ENCODE peak calls at places on chromosomes 12 and 14, in four cellular contexts. M is ovary, R is heart left ventricle, I is stomach. L is an unnamed sample.

GRCh38 chr12:103043531-103044445 is 86.3 kb downstream of the ASCL1 start:
- DNase-seq in M (no peak), I (no peak), R (no peak), L (no peak)

GRCh38 chr12:121033625-121034349 is 5.3 kb downstream of the OASL start:
- DNase-seq in I (peak; percentile 38), M (no peak), R (no peak), L (no peak)

GRCh38 chr12:109134186-109134917 is 18.0 kb downstream of the ACACB start:
- DNase-seq in R (no peak), I (peak; percentile 31), M (no peak), L (peak; percentile 68)

GRCh38 chr14:87334997-87335675 is 657.8 kb downstream of the GALC start:
- DNase-seq in M (no peak), I (no peak), R (no peak), L (no peak)

GRCh38 chr12:42588308-42588836 is 1.2 kb downstream of the PRICKLE1 start:
- DNase-seq in I (no peak), R (no peak), M (no peak), L (no peak)

GRCh38 chr14:43116341-43116740 is 1390.7 kb downstream of the FSCB start:
- DNase-seq in R (no peak), M (no peak), I (no peak), L (no peak)

GRCh38 chr14:37253905-37254304 is 56.2 kb downstream of the MIPOL1 start:
- DNase-seq in I (no peak), R (peak; percentile 9), M (no peak), L (no peak)

GRCh38 chr12:100348657-100349454 is 8.0 kb upstream of the SLC17A8 start:
- DNase-seq in R (no peak), I (no peak), M (no peak), L (no peak)

GRCh38 chr12:92466391-92467305 is 236.1 kb upstream of the PLEKHG7 start:
- DNase-seq in R (no peak), I (no peak), M (no peak), L (no peak)

GRCh38 chr12:64780531-64781373 is 21.5 kb upstream of the GNS start:
- DNase-seq in M (peak; percentile 54), I (peak; percentile 87), R (peak; percentile 38), L (peak; percentile 64)

GRCh38 chr14:61636792-61637191 is 58.5 kb upstream of the HIF1A start:
- DNase-seq in R (no peak), I (no peak), M (no peak), L (no peak)

GRCh38 chr14:22973217-22974032 is 8.9 kb downstream of the AJUBA start:
- DNase-seq in M (no peak), I (peak; percentile 51), R (peak; percentile 37), L (no peak)

GRCh38 chr14:53011053-53011462 is 60.2 kb upstream of the FERMT2 start:
- DNase-seq in M (peak; percentile 80), I (peak; percentile 41), R (peak; percentile 43), L (peak; percentile 93)

GRCh38 chr12:26527702-26528101 is 305.3 kb downstream of the ITPR2 start:
- DNase-seq in R (no peak), M (no peak), I (no peak), L (no peak)

GRCh38 chr14:84085493-84085892 is 1444.5 kb upstream of the FLRT2 start:
- DNase-seq in I (no peak), R (no peak), M (no peak), L (no peak)

GRCh38 chr12:91778091-91778819 is 367.4 kb downstream of the BTG1 start:
- DNase-seq in I (no peak), R (no peak), M (no peak), L (no peak)

GRCh38 chr12:120849765-120850164 is 54.4 kb downstream of the SPPL3 start:
- DNase-seq in M (no peak), I (no peak), R (no peak), L (no peak)

GRCh38 chr14:100891501-100892445 is 11.7 kb downstream of the RTL1 start:
- DNase-seq in R (no peak), I (peak; percentile 20), M (no peak), L (peak; percentile 29)

GRCh38 chr14:68612049-68612448 is 180.8 kb downstream of the ZFP36L1 start:
- DNase-seq in R (peak; percentile 76), M (no peak), I (no peak), L (no peak)

GRCh38 chr12:75692883-75693282 is 181.5 kb upstream of the KRR1 start:
- DNase-seq in I (no peak), R (no peak), M (no peak), L (no peak)

GRCh38 chr12:96045566-96045965 is 10.2 kb upstream of the LTA4H start:
- DNase-seq in I (no peak), M (no peak), R (no peak), L (no peak)

GRCh38 chr14:90579816-90580215 is 183.0 kb downstream of the CALM1 start:
- DNase-seq in I (no peak), R (no peak), M (no peak), L (no peak)

GRCh38 chr12:77746108-77746507 is 84.6 kb upstream of the NAV3 start:
- DNase-seq in M (no peak), I (no peak), R (no peak), L (no peak)

GRCh38 chr12:3311027-3311402 is 180.0 kb upstream of the PRMT8 start:
- DNase-seq in I (peak; percentile 84), R (no peak), M (no peak), L (no peak)

GRCh38 chr14:69845787-69846186 is 33.4 kb upstream of the SMOC1 start:
- DNase-seq in R (no peak), I (no peak), M (no peak), L (no peak)

GRCh38 chr14:44914849-44915248 is 46.9 kb downstream of the KLHL28 start:
- DNase-seq in M (no peak), R (peak; percentile 38), I (no peak), L (no peak)

GRCh38 chr12:31728289-31728916 is 418 bp downstream of the AMN1 start:
- DNase-seq in I (peak; percentile 47), M (no peak), R (peak; percentile 46), L (peak; percentile 70)

GRCh38 chr12:78305808-78306207 is 475.1 kb downstream of the NAV3 start:
- DNase-seq in R (no peak), M (no peak), I (no peak), L (no peak)

GRCh38 chr12:18400186-18400585 is 138.9 kb downstream of the PIK3C2G start:
- DNase-seq in R (no peak), I (no peak), M (no peak), L (no peak)

GRCh38 chr12:51388066-51388799 is 3.0 kb downstream of the GALNT6 start:
- DNase-seq in R (no peak), M (no peak), I (no peak), L (peak; percentile 74)

GRCh38 chr12:106841471-106842302 is 67.2 kb downstream of the RIC8B start:
- DNase-seq in R (peak; percentile 27), I (no peak), M (peak; percentile 23), L (no peak)

GRCh38 chr14:71169028-71169427 is 261.8 kb downstream of the PCNX1 start:
- DNase-seq in M (no peak), I (no peak), R (no peak), L (no peak)

GRCh38 chr12:47878918-47879481 is 25.8 kb downstream of the VDR start:
- DNase-seq in R (no peak), I (no peak), M (no peak), L (no peak)

GRCh38 chr14:51521764-51522163 is 129.9 kb upstream of the FRMD6 start:
- DNase-seq in M (no peak), R (no peak), I (no peak), L (no peak)

GRCh38 chr12:132397934-132398385 is 68.6 kb upstream of the GALNT9 start:
- DNase-seq in R (no peak), I (no peak), M (no peak), L (peak; percentile 47)

GRCh38 chr14:101135796-101136742 is 232.5 kb upstream of the RTL1 start:
- DNase-seq in I (peak; percentile 14), M (no peak), R (peak; percentile 4), L (no peak)

GRCh38 chr14:79256311-79256879 is 954.9 kb downstream of the DIO2 start:
- DNase-seq in R (no peak), M (no peak), I (no peak), L (no peak)

GRCh38 chr12:12786716-12787601 is 1.5 kb downstream of the APOLD1 start:
- DNase-seq in M (peak; percentile 89), R (peak; percentile 89), I (peak; percentile 80), L (peak; percentile 90)

DNA sequence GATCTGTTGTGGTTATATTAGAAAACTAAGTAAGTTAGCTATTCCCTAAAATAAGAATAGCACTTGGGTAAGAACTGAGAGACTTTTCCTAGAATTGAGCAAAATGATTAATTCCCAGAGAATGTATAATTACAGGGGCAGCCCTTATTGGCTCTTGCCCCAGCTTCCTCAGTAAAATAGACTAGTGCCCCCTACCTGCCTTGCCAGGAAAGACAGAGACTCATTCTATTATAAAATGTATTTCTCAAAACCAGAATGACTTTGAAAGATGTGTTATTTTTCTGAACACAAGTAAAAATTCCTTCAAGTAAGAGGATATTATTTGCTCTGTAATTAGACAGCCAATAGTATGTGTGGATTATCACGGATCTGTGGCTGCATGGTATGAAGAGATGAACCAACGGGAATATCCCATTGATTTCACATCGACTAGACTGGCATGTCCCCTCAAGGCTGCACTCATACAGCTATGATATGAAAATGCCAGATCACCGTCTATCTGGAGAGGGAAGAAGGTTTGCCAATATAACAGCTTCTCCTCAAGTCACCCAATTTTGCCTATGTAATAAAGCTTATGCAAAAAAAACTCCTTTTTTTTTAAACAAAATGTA is 7.4 kb upstream of the GLRX5 start:
- DNase-seq in R (peak; percentile 59), M (no peak), I (peak; percentile 52), L (peak; percentile 82)
- TF ChIP-seq CTCF in R (peak; percentile 87), M (peak; percentile 93), I (peak; percentile 86), L (peak; percentile 39)

GRCh38 chr12:11347810-11348209 is 37.6 kb upstream of the PRB4 start:
- DNase-seq in R (no peak), I (no peak), M (no peak), L (no peak)
- TF ChIP-seq POLR2A in R (no peak), I (no peak), M (no peak), L (no peak)

GRCh38 chr14:38608244-38608643 is 352.4 kb upstream of the CLEC14A start:
- DNase-seq in I (no peak), R (no peak), M (no peak), L (no peak)
- TF ChIP-seq CTCF in I (no peak), R (no peak), M (no peak), L (no peak)

GRCh38 chr12:101407054-101407437 is 526 bp downstream of the ARL1 start:
- DNase-seq in R (no peak), M (no peak), I (no peak), L (no peak)

GRCh38 chr12:101407438-101408345 is at the start of gene ARL1:
- DNase-seq in M (peak; percentile 89), I (peak; percentile 87), R (peak; percentile 86), L (peak; percentile 91)
- TF ChIP-seq POLR2A in M (peak; percentile 24), I (no peak), R (peak; percentile 22), L (peak; percentile 33)

GRCh38 chr14:67515386-67516079 is 17.6 kb upstream of the PLEKHH1 start:
- DNase-seq in I (peak; percentile 29), M (no peak), R (no peak), L (no peak)
- TF ChIP-seq CTCF in I (no peak), M (no peak), R (no peak), L (no peak)

GRCh38 chr14:95535226-95536021 is 574 bp downstream of the GLRX5 start:
- DNase-seq in R (no peak), I (no peak), M (peak; percentile 42), L (no peak)
- TF ChIP-seq POLR2A in R (no peak), I (no peak), M (no peak), L (no peak)

GRCh38 chr14:99289394-99290189 is 17.6 kb upstream of the BCL11B start:
- DNase-seq in M (no peak), I (no peak), R (no peak), L (no peak)
- TF ChIP-seq CTCF in M (no peak), I (no peak), R (no peak), L (no peak)